ENCODE peak calls at places on chromosomes 6 and 20, in five cellular contexts. One of them, this sample, is unnamed.

GRCh38 chr6:125584468-125584939 is 164.9 kb upstream of the HEY2 start:
- DNase-seq in left ventricle myocardium superior: peak; percentile 74
- DNase-seq in activated T-helper 1 cell treated with Interleukin-2 at 50 U/mL for 16 hours: no peak
- DNase-seq in T-helper 9 cell: no peak
- DNase-seq in mesothelial cell of epicardium: no peak
- DNase-seq in this sample: peak; percentile 54

GRCh38 chr6:4848382-4849068 is 72.3 kb downstream of the CDYL start:
- DNase-seq in left ventricle myocardium superior: peak; percentile 47
- DNase-seq in activated T-helper 1 cell treated with Interleukin-2 at 50 U/mL for 16 hours: no peak
- DNase-seq in T-helper 9 cell: no peak
- DNase-seq in mesothelial cell of epicardium: no peak
- DNase-seq in this sample: no peak

GRCh38 chr6:411402-412145 is 20.0 kb downstream of the IRF4 start:
- DNase-seq in left ventricle myocardium superior: no peak
- DNase-seq in activated T-helper 1 cell treated with Interleukin-2 at 50 U/mL for 16 hours: no peak
- DNase-seq in T-helper 9 cell: no peak
- DNase-seq in mesothelial cell of epicardium: no peak
- DNase-seq in this sample: no peak

GRCh38 chr6:106527979-106528378 is 101.3 kb downstream of the RTN4IP1 start:
- DNase-seq in left ventricle myocardium superior: no peak
- DNase-seq in activated T-helper 1 cell treated with Interleukin-2 at 50 U/mL for 16 hours: no peak
- DNase-seq in T-helper 9 cell: no peak
- DNase-seq in mesothelial cell of epicardium: no peak
- DNase-seq in this sample: no peak

GRCh38 chr6:36127462-36128016 is 2.8 kb upstream of the MAPK13 start:
- DNase-seq in left ventricle myocardium superior: peak; percentile 47
- DNase-seq in activated T-helper 1 cell treated with Interleukin-2 at 50 U/mL for 16 hours: no peak
- DNase-seq in T-helper 9 cell: no peak
- DNase-seq in mesothelial cell of epicardium: no peak
- DNase-seq in this sample: no peak

GRCh38 chr20:37234254-37234581 is 27.4 kb downstream of the GHRH start:
- DNase-seq in left ventricle myocardium superior: no peak
- DNase-seq in activated T-helper 1 cell treated with Interleukin-2 at 50 U/mL for 16 hours: no peak
- DNase-seq in T-helper 9 cell: no peak
- DNase-seq in mesothelial cell of epicardium: no peak
- DNase-seq in this sample: no peak

GRCh38 chr6:52514514-52514913 is 62.3 kb downstream of the TRAM2 start:
- DNase-seq in left ventricle myocardium superior: peak; percentile 57
- DNase-seq in activated T-helper 1 cell treated with Interleukin-2 at 50 U/mL for 16 hours: no peak
- DNase-seq in T-helper 9 cell: no peak
- DNase-seq in mesothelial cell of epicardium: no peak
- DNase-seq in this sample: peak; percentile 83

GRCh38 chr6:127971945-127972391 is 71.1 kb upstream of the THEMIS start:
- DNase-seq in left ventricle myocardium superior: no peak
- DNase-seq in activated T-helper 1 cell treated with Interleukin-2 at 50 U/mL for 16 hours: peak; percentile 27
- DNase-seq in T-helper 9 cell: peak; percentile 16
- DNase-seq in mesothelial cell of epicardium: no peak
- DNase-seq in this sample: no peak

GRCh38 chr20:50982372-50982771 is 23.8 kb downstream of the MOCS3 start:
- DNase-seq in left ventricle myocardium superior: no peak
- DNase-seq in activated T-helper 1 cell treated with Interleukin-2 at 50 U/mL for 16 hours: no peak
- DNase-seq in T-helper 9 cell: no peak
- DNase-seq in mesothelial cell of epicardium: no peak
- DNase-seq in this sample: no peak

GRCh38 chr6:10248378-10248843 is 166.5 kb downstream of the TFAP2A start:
- DNase-seq in left ventricle myocardium superior: no peak
- DNase-seq in activated T-helper 1 cell treated with Interleukin-2 at 50 U/mL for 16 hours: no peak
- DNase-seq in T-helper 9 cell: no peak
- DNase-seq in mesothelial cell of epicardium: no peak
- DNase-seq in this sample: no peak

GRCh38 chr20:3251806-3252205 is 12.8 kb upstream of the SLC4A11 start:
- DNase-seq in left ventricle myocardium superior: peak; percentile 55
- DNase-seq in activated T-helper 1 cell treated with Interleukin-2 at 50 U/mL for 16 hours: no peak
- DNase-seq in T-helper 9 cell: no peak
- DNase-seq in mesothelial cell of epicardium: no peak
- DNase-seq in this sample: no peak

GRCh38 chr20:59644371-59644939 is 40.1 kb downstream of the PHACTR3 start:
- DNase-seq in left ventricle myocardium superior: no peak
- DNase-seq in activated T-helper 1 cell treated with Interleukin-2 at 50 U/mL for 16 hours: no peak
- DNase-seq in T-helper 9 cell: no peak
- DNase-seq in mesothelial cell of epicardium: no peak
- DNase-seq in this sample: no peak

GRCh38 chr6:40378725-40379074 is 208.5 kb downstream of the LRFN2 start:
- DNase-seq in left ventricle myocardium superior: no peak
- DNase-seq in activated T-helper 1 cell treated with Interleukin-2 at 50 U/mL for 16 hours: no peak
- DNase-seq in T-helper 9 cell: no peak
- DNase-seq in mesothelial cell of epicardium: no peak
- DNase-seq in this sample: no peak

GRCh38 chr6:141552463-141552862 is 580.3 kb upstream of the GJE1 start:
- DNase-seq in left ventricle myocardium superior: no peak
- DNase-seq in activated T-helper 1 cell treated with Interleukin-2 at 50 U/mL for 16 hours: no peak
- DNase-seq in T-helper 9 cell: no peak
- DNase-seq in mesothelial cell of epicardium: no peak
- DNase-seq in this sample: no peak

GRCh38 chr6:162907876-162908481 is 180.2 kb downstream of the PACRG start:
- DNase-seq in left ventricle myocardium superior: no peak
- DNase-seq in activated T-helper 1 cell treated with Interleukin-2 at 50 U/mL for 16 hours: no peak
- DNase-seq in T-helper 9 cell: no peak
- DNase-seq in mesothelial cell of epicardium: no peak
- DNase-seq in this sample: no peak